ENCODE peak calls at places on chromosomes 6 and 20, in five cellular contexts. W, G, O, I and X are unnamed samples.

GRCh38 chr20:53801609-53802370 is 208.2 kb upstream of the ZNF217 start:
- DNase-seq in G (no peak), I (no peak), W (no peak), O (no peak), X (no peak)

GRCh38 chr20:49656304-49656703 is 57.4 kb downstream of the B4GALT5 start:
- DNase-seq in I (no peak), O (no peak), G (no peak), W (no peak), X (no peak)

GRCh38 chr6:129370268-129370916 is 339.6 kb downstream of the ARHGAP18 start:
- DNase-seq in G (peak), W (peak), I (peak), O (no peak), X (no peak)

GRCh38 chr6:90144396-90144795 is 152.2 kb downstream of the BACH2 start:
- DNase-seq in I (no peak), W (no peak), G (no peak), O (no peak), X (no peak)

GRCh38 chr20:32588040-32588439 is 2.9 kb upstream of the NOL4L start:
- DNase-seq in O (no peak), W (no peak), I (no peak), G (no peak), X (no peak)

GRCh38 chr6:4910060-4910746 is 93.6 kb downstream of the RPP40 start:
- DNase-seq in G (no peak), I (no peak), W (no peak), O (no peak), X (no peak)

GRCh38 chr6:132527791-132528190 is 10.3 kb upstream of the TAAR9 start:
- DNase-seq in O (no peak), W (no peak), G (no peak), I (no peak), X (no peak)

GRCh38 chr6:40579101-40579500 is 8.1 kb downstream of the LRFN2 start:
- DNase-seq in G (no peak), O (no peak), I (no peak), W (no peak), X (no peak)

GRCh38 chr6:168089186-168090063 is 10.4 kb upstream of the FRMD1 start:
- DNase-seq in G (no peak), I (no peak), O (no peak), W (no peak), X (peak)

GRCh38 chr6:102766946-102767345 is 1373.4 kb downstream of the GRIK2 start:
- DNase-seq in W (no peak), G (no peak), O (no peak), I (no peak), X (no peak)

GRCh38 chr6:43873806-43874714 is 104.0 kb downstream of the VEGFA start:
- DNase-seq in O (no peak), I (no peak), W (no peak), G (peak), X (no peak)

GRCh38 chr6:139407718-139408222 is 33.3 kb upstream of the CITED2 start:
- DNase-seq in I (no peak), O (no peak), G (no peak), W (no peak), X (no peak)

GRCh38 chr6:121549741-121550140 is 114.3 kb downstream of the GJA1 start:
- DNase-seq in O (no peak), W (no peak), I (no peak), G (no peak), X (no peak)

GRCh38 chr20:35395728-35396127 is 16.0 kb downstream of the UQCC1 start:
- DNase-seq in G (peak), I (no peak), O (no peak), W (no peak), X (no peak)

GRCh38 chr6:132218063-132218696 is 183.1 kb downstream of the MOXD1 start:
- DNase-seq in W (peak), O (no peak), G (no peak), I (no peak), X (no peak)

GRCh38 chr6:124984668-124985338 is 22.6 kb downstream of the RNF217 start:
- DNase-seq in W (no peak), O (no peak), I (no peak), G (no peak), X (no peak)

GRCh38 chr6:52360028-52360427 is 1.9 kb upstream of the PAQR8 start:
- DNase-seq in W (no peak), G (no peak), I (no peak), O (no peak), X (no peak)
- H3K27ac ChIP-seq in W (no peak), G (no peak), I (no peak), O (no peak), X (no peak)

DNA sequence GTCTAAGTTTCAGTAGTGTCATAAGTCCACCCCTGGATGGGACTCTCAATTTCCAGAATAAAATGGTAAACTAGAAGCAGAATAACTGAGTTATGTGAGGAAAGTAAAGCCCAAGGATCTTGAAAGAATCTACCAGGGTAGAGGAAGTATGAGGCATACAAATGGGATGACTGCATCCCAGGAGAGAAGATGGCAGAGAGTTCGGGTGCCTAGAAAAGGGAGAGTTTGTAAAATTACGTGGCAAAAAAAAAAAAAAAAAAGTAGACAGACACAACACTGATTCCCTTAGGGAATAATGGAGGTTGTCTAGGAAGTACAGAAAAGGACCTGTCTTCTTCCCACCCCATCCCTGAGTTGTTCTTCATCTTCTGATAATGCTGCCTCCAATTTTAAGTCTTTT is 3.4 kb downstream of the GABBR1 start:
- DNase-seq in O (no peak), W (no peak), G (no peak), I (no peak), X (no peak)
- H3K4me3 ChIP-seq in O (no peak), W (no peak), G (no peak), I (peak), X (no peak)

DNA sequence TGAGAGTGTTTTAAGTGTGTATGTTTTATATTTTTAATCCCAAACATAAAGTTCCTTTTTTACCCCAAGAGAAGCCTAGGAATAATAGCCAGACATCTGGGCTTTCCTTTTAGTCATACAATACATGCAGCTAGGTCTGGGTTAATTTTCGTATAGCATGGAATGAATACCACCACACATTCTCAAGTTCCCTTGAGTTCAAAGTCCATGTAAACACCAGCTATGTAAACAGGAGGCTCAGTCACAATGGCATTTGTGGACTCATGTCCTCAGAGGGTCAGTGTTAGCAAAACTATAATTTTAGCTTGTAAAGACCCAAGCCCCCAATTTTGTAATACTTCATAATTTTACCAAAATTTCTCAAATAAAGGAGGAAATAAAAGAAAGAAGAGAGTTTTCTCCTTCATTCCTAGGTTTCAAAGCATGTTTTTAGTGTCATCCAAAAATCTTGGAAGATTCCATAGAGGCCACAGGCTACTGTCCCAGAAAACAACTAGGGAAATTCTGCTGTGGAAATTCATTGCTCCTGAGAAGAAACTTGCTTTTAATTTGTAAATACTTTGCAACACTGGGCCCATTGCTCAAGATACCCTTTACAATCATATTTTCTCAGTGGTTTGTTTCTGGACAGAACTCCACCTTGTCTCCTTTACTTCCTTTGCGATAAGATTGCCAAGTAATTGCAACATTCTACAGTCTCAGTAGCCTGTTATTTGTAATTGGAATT is 671.2 kb downstream of the COL12A1 start:
- DNase-seq in G (no peak), W (no peak), I (no peak), O (no peak), X (no peak)
- H3K27ac ChIP-seq in G (no peak), W (no peak), I (peak), O (no peak), X (no peak)

DNA sequence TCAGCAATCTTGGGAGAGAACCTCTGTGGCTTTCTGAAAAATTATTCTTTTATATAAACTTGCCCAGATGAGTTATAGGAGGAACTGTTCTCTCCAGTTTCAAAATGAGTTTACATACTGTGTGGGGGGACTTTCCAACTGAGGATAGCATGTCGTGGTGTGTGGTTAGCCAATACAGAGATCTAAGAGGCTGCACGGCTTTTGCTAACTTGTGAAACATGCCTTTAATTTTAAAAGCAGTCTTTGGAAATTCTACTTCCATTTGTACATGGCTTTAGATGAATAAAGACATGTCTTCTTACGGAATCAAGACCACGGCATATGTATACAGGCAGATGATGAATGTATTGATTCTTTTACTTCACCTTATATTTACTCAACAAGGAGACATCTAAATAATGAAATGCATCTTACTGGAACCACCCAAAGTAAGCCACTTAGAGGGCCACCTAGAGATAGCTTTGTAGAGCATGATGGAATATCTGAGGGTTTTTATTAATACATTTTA is 39.8 kb downstream of the HIVEP1 start:
- DNase-seq in W (peak), I (no peak), O (no peak), G (no peak), X (no peak)
- H3K4me3 ChIP-seq in W (peak), I (no peak), O (no peak), G (no peak), X (no peak)

DNA sequence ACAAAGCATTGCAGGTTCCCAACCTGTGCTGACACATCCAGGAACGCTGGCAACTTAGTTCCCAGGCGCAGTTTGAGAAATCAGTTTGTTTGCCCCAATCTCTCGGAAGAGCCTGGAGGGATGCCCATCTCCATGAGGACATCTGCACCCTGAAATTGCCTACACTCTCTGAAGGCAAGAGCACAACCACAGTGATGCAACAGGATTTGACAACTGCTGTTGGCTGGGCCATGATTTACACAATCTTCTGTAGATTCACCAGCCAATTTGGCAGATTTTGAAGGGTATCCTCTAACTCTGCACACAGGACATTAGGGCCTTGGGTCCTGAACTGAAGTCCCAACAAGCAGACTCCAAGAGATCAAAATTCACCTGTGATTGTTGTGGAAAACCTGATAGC is 3.4 kb downstream of the APMAP start:
- DNase-seq in I (no peak), O (no peak), W (no peak), G (no peak), X (no peak)
- H3K27ac ChIP-seq in I (no peak), O (no peak), W (no peak), G (no peak), X (no peak)

DNA sequence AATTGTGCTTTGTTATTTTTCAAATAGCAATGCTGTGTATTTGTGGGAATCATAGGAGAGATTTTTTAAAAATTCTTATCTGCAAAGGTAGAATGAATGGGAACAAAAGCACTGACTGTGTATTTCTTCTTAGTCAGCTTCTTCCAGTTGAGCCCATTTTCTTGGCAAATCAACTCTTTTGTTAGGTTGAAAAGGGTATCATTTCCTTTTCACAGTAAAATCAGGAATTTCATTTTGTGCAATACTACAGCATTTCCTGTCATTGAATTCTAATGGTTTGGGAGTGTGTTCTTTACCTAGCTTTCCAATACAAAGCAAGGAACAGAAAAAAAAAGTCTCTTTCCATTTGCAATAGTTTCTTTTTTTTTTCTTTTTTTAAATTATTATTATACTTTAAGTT is 19.0 kb upstream of the EXOC2 start:
- DNase-seq in I (no peak), G (no peak), W (no peak), O (no peak), X (no peak)
- H3K4me3 ChIP-seq in I (peak), G (no peak), W (peak), O (peak), X (peak)

GRCh38 chr20:10714236-10714975 is 40.6 kb upstream of the JAG1 start:
- DNase-seq in G (no peak), I (no peak), O (no peak), W (no peak), X (no peak)
- H3K27ac ChIP-seq in G (no peak), I (no peak), O (no peak), W (no peak), X (no peak)